ENCODE peak calls at places on chromosomes 5 and 9, in five cellular contexts. C is HepG2, D is K562, V is A549, N is GM12878. E is an unnamed sample.

GRCh38 chr9:21945606-21946005 is 48.6 kb downstream of the CDKN2A start:
- DNase-seq in C (no peak), D (no peak), V (no peak), N (no peak), E (no peak)

GRCh38 chr9:114288233-114289051 is 34.5 kb upstream of the ORM1 start:
- DNase-seq in C (no peak), D (no peak), V (peak; percentile 56), N (no peak), E (peak; percentile 73)

GRCh38 chr5:1314564-1314982 is 19.7 kb upstream of the TERT start:
- DNase-seq in C (no peak), D (no peak), V (no peak), N (no peak), E (no peak)

GRCh38 chr9:35820076-35820475 is 5.2 kb upstream of the HINT2 start:
- DNase-seq in C (no peak), D (no peak), V (no peak), N (no peak), E (no peak)

GRCh38 chr9:89226076-89226475 is 47.5 kb upstream of the SHC3 start:
- DNase-seq in C (no peak), D (no peak), V (no peak), N (no peak), E (peak; percentile 83)

GRCh38 chr9:130498298-130498917 is 53.6 kb downstream of the ASS1 start:
- DNase-seq in C (peak; percentile 26), D (peak; percentile 55), V (no peak), N (no peak), E (no peak)

GRCh38 chr9:113621309-113621791 is 157.8 kb downstream of the RGS3 start:
- DNase-seq in C (no peak), D (no peak), V (no peak), N (no peak), E (peak; percentile 57)

GRCh38 chr5:174571662-174572397 is 152.6 kb upstream of the MSX2 start:
- DNase-seq in C (peak; percentile 28), D (no peak), V (peak; percentile 87), N (no peak), E (peak; percentile 52)

GRCh38 chr5:140292212-140293040 is 10.5 kb downstream of the PFDN1 start:
- DNase-seq in C (peak; percentile 9), D (no peak), V (no peak), N (no peak), E (no peak)

GRCh38 chr9:129275626-129276247 is 97.7 kb upstream of the IER5L start:
- DNase-seq in C (no peak), D (no peak), V (no peak), N (no peak), E (peak; percentile 53)

GRCh38 chr9:114028646-114029045 is 49.5 kb downstream of the AMBP start:
- DNase-seq in C (no peak), D (no peak), V (no peak), N (no peak), E (no peak)

GRCh38 chr5:80082731-80083114 is 47.6 kb downstream of the THBS4 start:
- DNase-seq in C (no peak), D (peak; percentile 91), V (peak; percentile 77), N (no peak), E (peak; percentile 89)

GRCh38 chr5:133265720-133266575 is 214.1 kb downstream of the HSPA4 start:
- DNase-seq in C (peak; percentile 22), D (no peak), V (no peak), N (no peak), E (no peak)

GRCh38 chr5:36403601-36404311 is 102.1 kb upstream of the RANBP3L start:
- DNase-seq in C (no peak), D (no peak), V (no peak), N (no peak), E (no peak)

GRCh38 chr9:37107701-37108100 is 12.7 kb upstream of the ZCCHC7 start:
- DNase-seq in C (no peak), D (no peak), V (no peak), N (no peak), E (no peak)

GRCh38 chr9:32877639-32878217 is 94.4 kb downstream of the TMEM215 start:
- DNase-seq in C (no peak), D (no peak), V (no peak), N (no peak), E (no peak)

GRCh38 chr5:172144291-172144815 is 43.7 kb downstream of the STK10 start:
- DNase-seq in C (peak; percentile 67), D (peak; percentile 72), V (no peak), N (no peak), E (no peak)

GRCh38 chr9:72932669-72933068 is 20.2 kb downstream of the ALDH1A1 start:
- DNase-seq in C (no peak), D (no peak), V (no peak), N (no peak), E (no peak)

GRCh38 chr5:102718819-102719218 is 36.3 kb upstream of the PAM start:
- DNase-seq in C (no peak), D (no peak), V (no peak), N (no peak), E (no peak)

GRCh38 chr5:97229196-97229595 is 46.1 kb upstream of the RIOK2 start:
- DNase-seq in C (no peak), D (no peak), V (no peak), N (no peak), E (no peak)

GRCh38 chr9:134969401-134969800 is 51.7 kb upstream of the FCN1 start:
- DNase-seq in C (no peak), D (no peak), V (no peak), N (no peak), E (no peak)

GRCh38 chr5:87102841-87103240 is 164.8 kb upstream of the RASA1 start:
- DNase-seq in C (no peak), D (no peak), V (no peak), N (no peak), E (no peak)

DNA sequence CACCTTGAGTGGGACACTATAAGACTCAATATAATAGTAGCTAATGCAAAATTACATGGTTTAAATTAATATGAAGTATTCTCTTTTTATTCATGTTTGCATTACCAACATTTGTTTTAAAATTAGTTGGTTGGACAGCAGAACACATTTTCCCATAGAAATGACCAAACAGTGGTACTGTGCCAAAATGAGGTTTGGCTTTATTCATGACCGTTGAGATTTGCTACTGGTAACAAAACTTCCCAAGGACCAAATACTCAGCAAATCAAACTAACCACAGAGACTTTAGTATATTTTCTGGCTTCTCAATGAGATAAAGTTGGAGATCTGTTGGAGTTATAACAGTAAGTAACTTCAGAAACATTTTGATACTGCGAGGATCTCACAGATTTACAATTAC is 637.8 kb upstream of the MEF2C start:
- DNase-seq in C (no peak), D (no peak), V (no peak), N (no peak), E (no peak)
- TF ChIP-seq JUNB in C (no peak), D (no peak), V (no peak), N (no peak), E (no peak)

GRCh38 chr5:163505049-163505474 is 357 bp upstream of the MAT2B start:
- DNase-seq in C (no peak), D (peak; percentile 36), V (no peak), N (no peak), E (no peak)

GRCh38 chr5:163506726-163507125 is 1.3 kb downstream of the MAT2B start:
- DNase-seq in C (no peak), D (no peak), V (no peak), N (no peak), E (no peak)

GRCh38 chr5:163505475-163506457 is at the start of gene MAT2B:
- DNase-seq in C (peak; percentile 87), D (peak; percentile 95), V (peak; percentile 89), N (peak; percentile 74), E (peak; percentile 98)

GRCh38 chr5:163509288-163510040 is 4.0 kb downstream of the MAT2B start:
- DNase-seq in C (peak; percentile 75), D (no peak), V (no peak), N (no peak), E (peak; percentile 36)

DNA sequence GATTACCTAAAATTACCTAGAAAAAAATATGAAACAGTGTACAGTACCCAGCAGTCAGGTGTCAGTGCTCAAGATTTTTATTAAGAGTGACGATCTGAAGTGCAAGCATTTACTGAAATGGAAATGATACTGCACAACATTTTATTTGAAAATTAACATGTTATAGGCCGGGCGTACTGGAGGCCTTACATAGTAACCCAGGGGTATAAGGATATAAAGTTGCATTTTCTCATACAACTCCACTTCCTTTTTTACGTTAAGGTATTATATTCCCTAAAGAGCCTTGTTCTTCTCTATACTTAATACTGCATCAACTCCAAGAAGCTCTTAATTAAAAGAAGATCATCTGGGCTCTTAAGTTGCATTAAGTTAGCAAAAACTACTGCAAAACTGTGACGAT is 3.3 kb downstream of the MAT2B start:
- DNase-seq in C (no peak), D (no peak), V (no peak), N (no peak), E (no peak)
- H3K4me2 ChIP-seq in C (peak overlapping the region; percentile 75), D (peak overlapping the region; percentile 42), V (peak overlapping the region; percentile 96), N (peak overlapping the region; percentile 56), E (peak overlapping the region; percentile 89)

GRCh38 chr9:95610006-95610785 is 93.4 kb upstream of the PTCH1 start:
- DNase-seq in C (no peak), D (no peak), V (no peak), N (no peak), E (no peak)

GRCh38 chr9:95605826-95606555 is 89.2 kb upstream of the PTCH1 start:
- DNase-seq in C (no peak), D (no peak), V (no peak), N (no peak), E (peak; percentile 60)

GRCh38 chr9:95609426-95609825 is 92.7 kb upstream of the PTCH1 start:
- DNase-seq in C (no peak), D (no peak), V (no peak), N (no peak), E (no peak)

GRCh38 chr9:95605087-95605486 is 88.3 kb upstream of the PTCH1 start:
- DNase-seq in C (no peak), D (no peak), V (no peak), N (no peak), E (peak; percentile 80)

DNA sequence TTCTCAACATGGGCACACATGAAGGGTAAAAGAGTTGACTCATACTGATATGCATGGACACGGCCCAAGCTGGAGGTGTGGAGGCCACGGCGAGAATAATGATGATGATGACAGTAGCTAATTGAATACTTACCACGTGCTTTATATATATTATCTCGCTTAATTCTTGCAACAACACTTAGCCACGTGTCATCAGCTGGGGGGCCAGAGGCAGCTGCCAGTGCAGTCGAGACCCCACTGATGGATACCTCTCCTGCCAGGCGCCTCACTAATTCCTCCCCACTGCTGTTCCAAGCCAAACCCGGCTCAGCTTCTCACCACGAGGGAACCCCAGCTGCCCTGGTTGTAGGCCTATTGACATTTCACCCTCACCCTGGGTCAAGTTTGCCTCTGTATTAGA is 90.2 kb upstream of the PTCH1 start:
- DNase-seq in C (no peak), D (no peak), V (no peak), N (no peak), E (no peak)
- TF ChIP-seq JUNB in C (no peak), D (no peak), V (no peak), N (no peak), E (no peak)

GRCh38 chr9:90793729-90794128 is 7.9 kb upstream of the SYK start:
- DNase-seq in C (no peak), D (no peak), V (no peak), N (no peak), E (no peak)
- H3K4me2 ChIP-seq in C (no peak overlapping the region), D (no peak overlapping the region), V (no peak overlapping the region), N (no peak overlapping the region), E (no peak overlapping the region)

E was measured in GM23338.